ENCODE peak calls at places on chromosomes 7 and 10, in seven cellular contexts. Q, I, D, G, C, X and B are unnamed samples.

GRCh38 chr10:80171248-80171660 is 34.1 kb downstream of the ANXA11 start:
- DNase-seq in Q (no peak), I (peak; percentile 98), D (no peak), G (peak; percentile 41), C (no peak), X (no peak), B (no peak)

GRCh38 chr10:102231357-102232318 is 5.5 kb downstream of the ELOVL3 start:
- DNase-seq in Q (no peak), I (no peak), D (no peak), G (peak; percentile 83), C (peak; percentile 71), X (peak; percentile 60), B (no peak)

GRCh38 chr10:34766256-34766580 is 48.9 kb downstream of the PARD3 start:
- DNase-seq in Q (no peak), I (no peak), D (peak; percentile 32), G (no peak), C (no peak), X (no peak), B (no peak)

GRCh38 chr7:51034531-51035264 is 252.0 kb upstream of the GRB10 start:
- DNase-seq in Q (peak; percentile 76), I (peak; percentile 79), D (peak; percentile 85), G (no peak), C (peak; percentile 20), X (peak; percentile 58), B (peak; percentile 11)

GRCh38 chr10:114174462-114175190 is 623 bp upstream of the CCDC186 start:
- DNase-seq in Q (peak; percentile 39), I (peak; percentile 82), D (peak; percentile 9), G (peak; percentile 58), C (peak; percentile 43), X (no peak), B (peak; percentile 81)

GRCh38 chr7:29369909-29370488 is 175.4 kb downstream of the CHN2 start:
- DNase-seq in Q (no peak), I (no peak), D (peak; percentile 11), G (no peak), C (no peak), X (peak; percentile 19), B (no peak)

GRCh38 chr7:30029696-30030095 is 1.5 kb downstream of the PLEKHA8 start:
- DNase-seq in Q (no peak), I (no peak), D (no peak), G (no peak), C (peak; percentile 23), X (peak; percentile 17), B (peak; percentile 16)

GRCh38 chr10:5078781-5079180 is 15.4 kb upstream of the AKR1C3 start:
- DNase-seq in Q (no peak), I (peak; percentile 88), D (peak; percentile 6), G (no peak), C (peak; percentile 7), X (no peak), B (peak; percentile 79)

GRCh38 chr10:132555648-132556575 is 18.3 kb downstream of the INPP5A start:
- DNase-seq in Q (no peak), I (no peak), D (no peak), G (no peak), C (no peak), X (no peak), B (no peak)
- H4K20me1 ChIP-seq in Q (peaks cover 80% of the 10 kb centered on the region), I (no peaks in the 10 kb centered on the region), D (peaks cover 83% of the 10 kb centered on the region), G (no peaks in the 10 kb centered on the region), C (peaks cover 27% of the 10 kb centered on the region), X (peaks cover 71% of the 10 kb centered on the region), B (no peaks in the 10 kb centered on the region)

DNA sequence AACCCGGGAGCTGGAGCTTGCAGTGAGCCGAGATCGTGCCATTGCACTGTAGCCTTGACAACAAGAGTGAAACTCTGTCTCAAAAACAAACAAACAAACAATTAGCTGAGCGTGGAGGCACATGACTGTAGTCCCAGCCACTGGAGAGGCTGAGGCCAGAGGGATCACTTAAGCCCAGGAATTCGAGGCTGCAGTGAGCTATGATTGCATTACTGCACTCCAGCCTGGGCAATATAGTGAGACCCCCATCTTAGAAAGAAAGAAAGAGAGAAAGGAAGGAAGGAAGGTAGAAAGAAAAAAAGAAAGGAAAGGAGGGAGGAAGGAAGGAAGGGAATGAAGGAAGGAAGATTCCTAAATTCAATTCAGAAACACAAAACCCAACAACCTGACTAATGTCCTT is 141.3 kb upstream of the TNRC18 start:
- DNase-seq in Q (no peak), I (peak; percentile 58), D (no peak), G (no peak), C (no peak), X (no peak), B (no peak)
- H4K20me1 ChIP-seq in Q (peaks cover 6% of the 10 kb centered on the region), I (no peaks in the 10 kb centered on the region), D (no peaks in the 10 kb centered on the region), G (no peaks in the 10 kb centered on the region), C (no peaks in the 10 kb centered on the region), X (no peaks in the 10 kb centered on the region), B (no peaks in the 10 kb centered on the region)

DNA sequence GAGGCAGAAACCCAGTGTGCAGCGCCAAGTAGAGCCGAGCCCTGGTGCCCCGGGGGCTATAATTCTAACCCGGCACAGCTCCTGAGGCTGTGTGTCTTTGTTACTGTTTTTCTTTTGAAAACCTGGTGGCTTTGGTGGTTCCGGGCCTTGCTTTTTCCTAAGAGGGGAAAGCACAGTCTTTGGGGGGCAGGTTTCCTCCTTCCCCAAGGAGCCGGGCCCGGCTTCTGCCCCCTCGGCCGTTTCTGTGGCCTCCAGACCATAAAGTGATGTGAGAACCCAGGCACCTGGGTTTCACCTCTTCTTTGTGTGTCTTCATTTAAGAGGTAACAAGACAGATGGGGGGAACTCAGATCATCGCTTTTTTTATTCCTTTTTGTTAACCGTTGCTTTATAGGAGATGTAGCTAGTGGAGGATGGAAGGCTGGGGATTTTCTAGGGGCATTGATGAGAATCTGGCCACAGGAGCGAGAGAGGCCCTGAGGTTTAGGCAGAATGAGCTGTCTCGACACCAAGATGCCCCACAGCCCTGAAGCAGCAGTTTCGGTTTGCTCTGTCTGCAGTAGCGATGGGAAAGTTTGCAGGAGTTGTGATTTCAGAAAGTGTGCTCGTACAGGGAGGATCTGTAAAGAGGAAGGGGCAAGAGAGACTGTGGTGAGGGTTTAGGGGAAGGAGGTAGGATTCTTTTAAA is 367.8 kb upstream of the GALNT17 start:
- DNase-seq in Q (no peak), I (no peak), D (no peak), G (no peak), C (no peak), X (no peak), B (no peak)
- H4K20me1 ChIP-seq in Q (no peaks in the 10 kb centered on the region), I (no peaks in the 10 kb centered on the region), D (peaks cover 53% of the 10 kb centered on the region), G (no peaks in the 10 kb centered on the region), C (peaks cover 97% of the 10 kb centered on the region), X (peaks cover 35% of the 10 kb centered on the region), B (no peaks in the 10 kb centered on the region)

GRCh38 chr7:143299840-143300239 is 11.7 kb downstream of the CASP2 start:
- DNase-seq in Q (no peak), I (no peak), D (no peak), G (peak; percentile 57), C (peak; percentile 56), X (peak; percentile 42), B (no peak)

GRCh38 chr7:143299346-143299745 is 11.2 kb downstream of the CASP2 start:
- DNase-seq in Q (peak; percentile 85), I (no peak), D (peak; percentile 53), G (no peak), C (no peak), X (no peak), B (no peak)

GRCh38 chr7:143303733-143304132 is 12.2 kb upstream of the CLCN1 start:
- DNase-seq in Q (no peak), I (no peak), D (no peak), G (no peak), C (no peak), X (no peak), B (peak; percentile 60)

GRCh38 chr7:143304938-143305337 is 11.0 kb upstream of the CLCN1 start:
- DNase-seq in Q (no peak), I (no peak), D (no peak), G (no peak), C (no peak), X (no peak), B (no peak)

DNA sequence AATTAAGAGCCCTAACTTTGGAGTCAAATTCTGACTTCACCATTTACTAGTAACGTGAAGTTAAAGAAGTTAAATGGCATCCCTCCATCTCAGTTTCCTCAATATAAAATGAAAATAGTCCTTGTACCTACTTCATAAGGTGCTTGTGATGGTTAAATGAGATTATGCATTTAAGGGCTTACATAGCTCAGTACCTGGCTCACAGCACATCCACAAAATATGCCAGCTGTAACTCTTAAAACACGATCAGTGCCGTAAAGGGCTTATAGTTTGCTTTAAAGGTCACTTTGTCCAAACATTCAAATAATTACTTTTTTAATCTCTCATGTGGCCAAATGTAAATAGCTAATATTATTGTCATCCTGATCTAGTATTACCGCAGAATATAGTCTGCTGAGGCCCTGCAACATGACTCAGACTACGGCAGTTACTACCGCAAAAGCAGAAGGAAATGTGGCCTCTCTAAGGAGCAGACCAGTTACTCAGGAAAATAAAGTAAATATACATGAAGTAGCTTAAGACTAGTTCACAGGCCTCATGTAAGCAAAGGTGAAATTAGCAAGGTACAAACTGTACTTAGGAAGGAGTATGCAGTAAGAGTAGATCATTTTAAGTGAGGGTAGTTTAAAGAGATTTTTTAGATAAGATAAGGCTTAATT is 12.9 kb downstream of the CASP2 start:
- DNase-seq in Q (peak; percentile 94), I (no peak), D (peak; percentile 49), G (no peak), C (no peak), X (no peak), B (no peak)
- H4K20me1 ChIP-seq in Q (peaks cover 18% of the 10 kb centered on the region), I (peaks cover 4% of the 10 kb centered on the region), D (peaks cover 37% of the 10 kb centered on the region), G (no peaks in the 10 kb centered on the region), C (peaks cover 13% of the 10 kb centered on the region), X (no peaks in the 10 kb centered on the region), B (no peaks in the 10 kb centered on the region)

GRCh38 chr10:26540601-26541000 is 102.5 kb downstream of the APBB1IP start:
- DNase-seq in Q (no peak), I (no peak), D (no peak), G (no peak), C (peak; percentile 78), X (no peak), B (no peak)
- H4K20me1 ChIP-seq in Q (no peaks in the 10 kb centered on the region), I (no peaks in the 10 kb centered on the region), D (no peaks in the 10 kb centered on the region), G (no peaks in the 10 kb centered on the region), C (no peaks in the 10 kb centered on the region), X (no peaks in the 10 kb centered on the region), B (no peaks in the 10 kb centered on the region)

DNA sequence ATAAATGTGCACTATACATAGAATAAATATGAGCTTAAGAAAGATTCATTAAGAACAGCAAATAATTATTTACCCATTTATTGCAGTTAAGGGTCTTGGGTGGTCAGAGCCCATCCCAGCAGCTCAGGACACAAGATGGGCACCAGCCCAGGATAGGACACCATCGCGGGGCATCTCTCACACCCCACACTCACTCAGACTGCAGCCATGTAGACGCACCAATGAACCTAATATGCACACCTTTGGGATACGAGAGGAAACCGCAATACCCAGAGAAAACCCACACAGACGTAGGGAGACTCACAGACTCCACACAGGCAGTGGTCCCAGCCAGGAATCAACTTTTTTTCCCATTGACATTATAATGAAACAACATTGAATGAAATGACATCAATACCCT is 36.0 kb downstream of the CARD11 start:
- DNase-seq in Q (no peak), I (no peak), D (no peak), G (no peak), C (no peak), X (no peak), B (no peak)
- H4K20me1 ChIP-seq in Q (no peaks in the 10 kb centered on the region), I (peaks cover 12% of the 10 kb centered on the region), D (no peaks in the 10 kb centered on the region), G (peaks cover 2% of the 10 kb centered on the region), C (no peaks in the 10 kb centered on the region), X (no peaks in the 10 kb centered on the region), B (no peaks in the 10 kb centered on the region)

DNA sequence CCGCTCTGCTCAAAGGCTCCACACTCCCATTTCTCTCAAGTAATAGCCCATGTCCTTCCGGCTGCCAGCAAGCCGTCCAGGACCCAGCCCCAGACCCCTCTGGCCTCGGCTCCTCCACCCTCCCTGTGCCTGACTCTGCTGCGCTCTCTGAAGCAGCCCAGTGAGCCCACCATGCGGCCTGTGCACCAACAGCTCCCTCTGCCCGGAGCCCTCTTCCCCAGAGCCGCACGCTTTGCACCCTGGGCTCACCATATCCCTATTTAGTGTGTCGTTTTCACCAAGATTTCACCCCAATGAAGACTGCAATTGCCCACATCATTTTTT is 35.0 kb downstream of the STK32C start:
- DNase-seq in Q (no peak), I (no peak), D (no peak), G (no peak), C (no peak), X (no peak), B (no peak)
- H4K20me1 ChIP-seq in Q (peaks cover 9% of the 10 kb centered on the region), I (no peaks in the 10 kb centered on the region), D (no peaks in the 10 kb centered on the region), G (no peaks in the 10 kb centered on the region), C (peaks cover 5% of the 10 kb centered on the region), X (no peaks in the 10 kb centered on the region), B (no peaks in the 10 kb centered on the region)